ENCODE peak calls at places on chromosomes 1 and 21, in nine cellular contexts. X, Y, T, Q, H, P, F, B and O are unnamed samples.

GRCh38 chr1:39081266-39082139 is 55.4 kb downstream of the NDUFS5 start:
- DNase-seq in B (no peak), Y (no peak), Q (peak; percentile 90), X (no peak), H (no peak), F (no peak), P (no peak), T (peak; percentile 66), O (no peak)

GRCh38 chr1:60345621-60346020 is 272.1 kb upstream of the C1orf87 start:
- DNase-seq in T (no peak), F (no peak), H (no peak), B (no peak), Q (no peak), Y (no peak), X (no peak), P (no peak), O (peak; percentile 1)

GRCh38 chr1:107357381-107357780 is 216.5 kb downstream of the NTNG1 start:
- DNase-seq in F (no peak), Y (no peak), P (no peak), X (no peak), B (no peak), Q (no peak), H (no peak), T (no peak), O (no peak)

GRCh38 chr1:230503741-230504140 is 77.6 kb upstream of the PGBD5 start:
- DNase-seq in B (no peak), Q (no peak), X (no peak), T (no peak), H (no peak), P (no peak), F (no peak), Y (no peak), O (no peak)

GRCh38 chr1:39910263-39910662 is 8.5 kb upstream of the MYCL start:
- DNase-seq in Q (no peak), H (no peak), X (no peak), Y (no peak), B (no peak), F (no peak), P (no peak), T (no peak), O (no peak)

GRCh38 chr1:221939598-221939997 is 197.7 kb upstream of the DUSP10 start:
- DNase-seq in H (no peak), P (peak; percentile 47), B (no peak), T (peak; percentile 16), F (no peak), Y (no peak), Q (no peak), X (no peak), O (no peak)

GRCh38 chr1:81706650-81707435 is 93.9 kb upstream of the ADGRL2 start:
- DNase-seq in T (no peak), P (no peak), B (no peak), H (no peak), Y (no peak), X (no peak), F (no peak), Q (no peak), O (no peak)

GRCh38 chr1:229578168-229579100 is 19.9 kb upstream of the ABCB10 start:
- DNase-seq in B (no peak), F (no peak), Y (no peak), X (no peak), T (no peak), P (no peak), H (no peak), Q (no peak), O (no peak)

GRCh38 chr1:95080446-95080845 is 7.7 kb upstream of the ALG14 start:
- DNase-seq in H (no peak), P (no peak), Y (no peak), B (no peak), X (no peak), F (no peak), T (no peak), Q (no peak), O (no peak)

GRCh38 chr1:247294282-247294681 is 37.4 kb downstream of the ZNF496 start:
- DNase-seq in T (no peak), B (no peak), H (no peak), Q (no peak), F (no peak), P (no peak), X (no peak), Y (peak; percentile 9), O (peak; percentile 24)

GRCh38 chr1:97384294-97384952 is 536.4 kb downstream of the DPYD start:
- DNase-seq in P (no peak), H (peak; percentile 32), F (no peak), X (no peak), Y (no peak), T (no peak), Q (no peak), B (no peak), O (no peak)

GRCh38 chr1:219427989-219428388 is 184.9 kb downstream of the ZC3H11B start:
- DNase-seq in B (no peak), H (no peak), F (no peak), Y (no peak), T (no peak), Q (no peak), P (no peak), X (no peak), O (no peak)

GRCh38 chr1:166944186-166944967 is 31.0 kb downstream of the ILDR2 start:
- DNase-seq in H (no peak), T (peak; percentile 51), X (no peak), Q (no peak), B (no peak), F (no peak), P (no peak), Y (no peak), O (no peak)

DNA sequence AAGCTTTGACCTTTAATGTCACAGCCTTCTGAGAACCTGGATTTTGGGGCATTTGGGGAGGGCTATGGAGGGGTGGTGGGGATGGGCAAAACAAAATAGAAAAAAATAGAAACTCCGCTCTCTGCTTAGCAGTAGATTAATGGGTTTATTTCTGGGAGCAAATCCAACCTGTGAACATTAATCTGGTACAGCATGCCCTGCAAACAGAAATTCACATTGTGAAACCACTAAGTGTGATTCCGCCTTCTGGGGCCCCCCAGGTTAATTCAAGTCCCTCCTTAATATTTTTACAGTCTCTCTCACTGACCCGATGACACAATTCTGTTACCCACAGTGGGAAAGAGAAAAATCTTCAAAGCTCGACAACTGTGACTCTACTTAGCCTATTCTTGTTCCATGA is 76.4 kb downstream of the TIAM1 start:
- DNase-seq in H (no peak), Y (no peak), B (no peak), F (no peak), X (no peak), T (no peak), Q (no peak), P (no peak), O (no peak)
- H3K4me3 ChIP-seq in H (no peak overlapping the region), Y (no peak overlapping the region), B (no peak overlapping the region), F (no peak overlapping the region), X (no peak overlapping the region), T (no peak overlapping the region), Q (no peak overlapping the region), P (no peak overlapping the region), O (no peak overlapping the region)

GRCh38 chr1:43172532-43172972 is 422 bp downstream of the CFAP57 start:
- DNase-seq in F (peak; percentile 85), P (peak; percentile 86), Q (peak; percentile 95), H (peak; percentile 84), T (peak; percentile 90), X (peak; percentile 73), B (peak; percentile 86), Y (peak; percentile 91), O (peak; percentile 87)
- TF ChIP-seq POLR2A in F (no peak), P (no peak), Q (no peak), H (no peak), T (no peak), X (no peak), B (no peak), Y (no peak), O (no peak)

DNA sequence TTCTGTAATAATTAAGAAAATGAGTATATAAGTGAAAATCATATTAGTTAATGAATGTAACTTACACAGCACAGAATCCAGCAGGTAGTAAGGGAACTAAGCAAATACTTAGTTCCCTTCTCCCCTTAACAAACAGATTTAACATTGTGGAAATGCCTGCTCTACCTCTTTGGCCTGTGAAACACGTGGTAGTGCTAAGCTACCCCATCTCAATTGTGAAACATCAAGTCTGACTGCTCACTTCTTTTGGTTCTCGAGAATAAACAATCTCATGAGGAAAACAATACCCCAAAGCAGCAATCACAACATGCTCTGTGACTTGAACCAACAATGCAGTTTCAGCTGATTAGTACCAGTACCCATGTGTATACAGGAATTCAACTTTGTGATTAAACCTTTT is 4.7 kb downstream of the MYSM1 start:
- DNase-seq in Y (no peak), P (no peak), Q (no peak), T (no peak), X (no peak), B (no peak), F (no peak), H (no peak), O (no peak)
- H3K4me3 ChIP-seq in Y (no peak overlapping the region), P (no peak overlapping the region), Q (no peak overlapping the region), T (no peak overlapping the region), X (no peak overlapping the region), B (no peak overlapping the region), F (no peak overlapping the region), H (no peak overlapping the region), O (no peak overlapping the region)

GRCh38 chr1:150267896-150268295 is 920 bp downstream of the APH1A start:
- DNase-seq in H (no peak), Q (no peak), B (no peak), X (no peak), F (no peak), T (no peak), Y (no peak), P (no peak), O (no peak)

GRCh38 chr1:150272379-150272840 is at the start of gene C1orf54:
- DNase-seq in Y (peak; percentile 76), T (peak; percentile 78), B (no peak), F (no peak), X (no peak), Q (no peak), P (no peak), H (no peak), O (no peak)

GRCh38 chr1:150268342-150268705 is 492 bp downstream of the APH1A start:
- DNase-seq in H (peak; percentile 33), F (peak; percentile 44), X (no peak), P (peak; percentile 24), Y (peak; percentile 77), T (no peak), B (peak; percentile 40), Q (no peak), O (peak; percentile 81)

GRCh38 chr1:150273310-150273709 is 720 bp downstream of the C1orf54 start:
- DNase-seq in F (no peak), B (no peak), Y (no peak), P (no peak), Q (no peak), H (no peak), T (no peak), X (no peak), O (no peak)

GRCh38 chr1:150268706-150269403 is at the start of gene APH1A:
- DNase-seq in Y (peak; percentile 98), T (peak; percentile 97), B (peak; percentile 96), X (peak; percentile 89), Q (peak; percentile 93), P (peak; percentile 95), F (peak; percentile 95), H (peak; percentile 97), O (peak; percentile 98)
- TF ChIP-seq POLR2A in Y (no peak), T (peak; percentile 65), B (no peak), X (peak; percentile 15), Q (peak; percentile 75), P (peak; percentile 70), F (no peak), H (no peak), O (peak; percentile 79)

DNA sequence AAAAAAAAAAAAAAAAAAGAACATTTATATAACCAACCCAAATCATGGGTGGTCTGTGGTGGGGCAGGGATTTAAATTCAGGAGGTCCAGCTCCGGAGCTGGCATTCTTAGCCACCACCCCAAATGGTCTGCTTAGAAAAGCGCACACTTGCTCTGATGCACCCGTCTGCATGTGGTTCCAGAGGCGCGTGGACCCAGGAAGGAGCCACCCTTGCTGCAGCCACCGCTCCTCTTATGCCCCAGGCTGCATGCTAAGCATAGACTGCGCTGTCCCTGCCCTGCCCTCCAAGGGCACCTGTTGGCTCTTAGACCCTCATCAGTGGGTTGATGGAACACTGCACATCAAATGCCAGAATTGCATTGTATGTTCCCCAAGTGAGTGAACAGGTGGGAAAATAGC is 41.4 kb downstream of the ATP5PO start:
- DNase-seq in P (no peak), B (no peak), Y (no peak), X (no peak), T (no peak), F (no peak), Q (no peak), H (no peak), O (no peak)
- H3K4me3 ChIP-seq in P (no peak overlapping the region), B (no peak overlapping the region), Y (no peak overlapping the region), X (no peak overlapping the region), T (no peak overlapping the region), F (no peak overlapping the region), Q (no peak overlapping the region), H (no peak overlapping the region), O (no peak overlapping the region)